ENCODE peak calls at places on chromosomes 7 and 10, in five cellular contexts. One of them, this sample, is unnamed.

GRCh38 chr10:21078410-21079329 is 181.6 kb upstream of the NEBL start:
- DNase-seq in Panc1: peak; percentile 41
- DNase-seq in tibial artery: peak; percentile 65
- DNase-seq in astrocyte of the spinal cord: peak; percentile 74
- DNase-seq in fibroblast of the aortic adventitia: peak; percentile 80
- DNase-seq in this sample: peak; percentile 59

GRCh38 chr7:21542891-21543527 is at the start of gene DNAH11:
- DNase-seq in Panc1: no peak
- DNase-seq in fibroblast of the aortic adventitia: no peak
- DNase-seq in tibial artery: no peak
- DNase-seq in astrocyte of the spinal cord: peak; percentile 19
- DNase-seq in this sample: no peak

GRCh38 chr7:142263598-142264380 is 5.9 kb upstream of the PRSS58 start:
- DNase-seq in tibial artery: no peak
- DNase-seq in astrocyte of the spinal cord: peak; percentile 32
- DNase-seq in Panc1: no peak
- DNase-seq in fibroblast of the aortic adventitia: peak; percentile 9
- DNase-seq in this sample: no peak

GRCh38 chr10:103618575-103619423 is 125.3 kb downstream of the NEURL1 start:
- DNase-seq in fibroblast of the aortic adventitia: peak; percentile 97
- DNase-seq in tibial artery: peak; percentile 95
- DNase-seq in Panc1: no peak
- DNase-seq in astrocyte of the spinal cord: no peak
- DNase-seq in this sample: no peak

GRCh38 chr10:112793197-112793921 is 156.7 kb upstream of the TCF7L2 start:
- DNase-seq in fibroblast of the aortic adventitia: peak; percentile 55
- DNase-seq in Panc1: no peak
- DNase-seq in astrocyte of the spinal cord: no peak
- DNase-seq in tibial artery: no peak
- DNase-seq in this sample: no peak

GRCh38 chr10:126955396-126955795 is 50.2 kb downstream of the DOCK1 start:
- DNase-seq in fibroblast of the aortic adventitia: no peak
- DNase-seq in tibial artery: no peak
- DNase-seq in astrocyte of the spinal cord: no peak
- DNase-seq in Panc1: no peak
- DNase-seq in this sample: no peak

GRCh38 chr7:81187768-81188167 is 268.9 kb upstream of the SEMA3C start:
- DNase-seq in astrocyte of the spinal cord: no peak
- DNase-seq in tibial artery: no peak
- DNase-seq in Panc1: no peak
- DNase-seq in fibroblast of the aortic adventitia: peak; percentile 72
- DNase-seq in this sample: no peak

GRCh38 chr10:21959998-21960397 is 43.5 kb downstream of the DNAJC1 start:
- DNase-seq in fibroblast of the aortic adventitia: no peak
- DNase-seq in Panc1: no peak
- DNase-seq in tibial artery: no peak
- DNase-seq in astrocyte of the spinal cord: no peak
- DNase-seq in this sample: no peak

GRCh38 chr10:109474817-109475216 is 448.5 kb downstream of the XPNPEP1 start:
- DNase-seq in fibroblast of the aortic adventitia: no peak
- DNase-seq in astrocyte of the spinal cord: no peak
- DNase-seq in tibial artery: no peak
- DNase-seq in Panc1: no peak
- DNase-seq in this sample: no peak

GRCh38 chr7:111174476-111174875 is 83.5 kb downstream of the LRRN3 start:
- DNase-seq in Panc1: no peak
- DNase-seq in fibroblast of the aortic adventitia: no peak
- DNase-seq in tibial artery: no peak
- DNase-seq in astrocyte of the spinal cord: no peak
- DNase-seq in this sample: no peak

GRCh38 chr10:20622522-20623270 is 274.4 kb downstream of the NEBL start:
- DNase-seq in fibroblast of the aortic adventitia: no peak
- DNase-seq in tibial artery: no peak
- DNase-seq in Panc1: no peak
- DNase-seq in astrocyte of the spinal cord: peak; percentile 73
- DNase-seq in this sample: no peak

GRCh38 chr10:61897671-61898434 is 3.6 kb upstream of the ARID5B start:
- DNase-seq in astrocyte of the spinal cord: peak; percentile 55
- DNase-seq in Panc1: no peak
- DNase-seq in tibial artery: no peak
- DNase-seq in fibroblast of the aortic adventitia: peak; percentile 67
- DNase-seq in this sample: peak; percentile 41

GRCh38 chr10:86594535-86594934 is 59.8 kb upstream of the OPN4 start:
- DNase-seq in fibroblast of the aortic adventitia: peak; percentile 27
- DNase-seq in astrocyte of the spinal cord: peak; percentile 12
- DNase-seq in tibial artery: no peak
- DNase-seq in Panc1: no peak
- DNase-seq in this sample: no peak

GRCh38 chr7:103714377-103714927 is 268.4 kb upstream of the SLC26A5 start:
- DNase-seq in fibroblast of the aortic adventitia: no peak
- DNase-seq in Panc1: no peak
- DNase-seq in astrocyte of the spinal cord: no peak
- DNase-seq in tibial artery: no peak
- DNase-seq in this sample: no peak

GRCh38 chr7:101094791-101095375 is 9.6 kb downstream of the TRIM56 start:
- DNase-seq in astrocyte of the spinal cord: peak; percentile 64
- DNase-seq in tibial artery: no peak
- DNase-seq in fibroblast of the aortic adventitia: peak; percentile 77
- DNase-seq in Panc1: no peak
- DNase-seq in this sample: peak; percentile 47

GRCh38 chr7:130273081-130273699 is 6.5 kb downstream of the CPA2 start:
- DNase-seq in tibial artery: no peak
- DNase-seq in fibroblast of the aortic adventitia: no peak
- DNase-seq in astrocyte of the spinal cord: peak; percentile 88
- DNase-seq in Panc1: no peak
- DNase-seq in this sample: no peak

GRCh38 chr10:124000792-124001201 is 92.6 kb downstream of the CHST15 start:
- DNase-seq in Panc1: no peak
- DNase-seq in tibial artery: peak; percentile 57
- DNase-seq in fibroblast of the aortic adventitia: peak; percentile 29
- DNase-seq in astrocyte of the spinal cord: no peak
- DNase-seq in this sample: no peak

GRCh38 chr10:50788951-50789904 is 49.5 kb downstream of the ASAH2B start:
- DNase-seq in astrocyte of the spinal cord: peak; percentile 42
- DNase-seq in fibroblast of the aortic adventitia: peak; percentile 66
- DNase-seq in Panc1: peak; percentile 5
- DNase-seq in tibial artery: no peak
- DNase-seq in this sample: peak; percentile 8

GRCh38 chr10:60390224-60390626 is 550 bp upstream of the ANK3 start:
- DNase-seq in astrocyte of the spinal cord: no peak
- DNase-seq in Panc1: no peak
- DNase-seq in tibial artery: no peak
- DNase-seq in fibroblast of the aortic adventitia: no peak
- DNase-seq in this sample: no peak

GRCh38 chr7:2471022-2471329 is 5.2 kb downstream of the GRIFIN start:
- DNase-seq in Panc1: no peak
- DNase-seq in fibroblast of the aortic adventitia: peak; percentile 39
- DNase-seq in astrocyte of the spinal cord: peak; percentile 59
- DNase-seq in tibial artery: no peak
- DNase-seq in this sample: no peak

GRCh38 chr10:133276435-133277201 is at the start of gene ADAM8:
- DNase-seq in fibroblast of the aortic adventitia: no peak
- DNase-seq in tibial artery: no peak
- DNase-seq in Panc1: no peak
- DNase-seq in astrocyte of the spinal cord: no peak
- DNase-seq in this sample: peak; percentile 78

GRCh38 chr7:98251251-98251843 is 685 bp downstream of the TECPR1 start:
- DNase-seq in fibroblast of the aortic adventitia: no peak
- DNase-seq in Panc1: no peak
- DNase-seq in tibial artery: no peak
- DNase-seq in astrocyte of the spinal cord: no peak
- DNase-seq in this sample: peak; percentile 65

GRCh38 chr7:129359641-129360040 is 74.6 kb upstream of the STRIP2 start:
- DNase-seq in tibial artery: no peak
- DNase-seq in Panc1: no peak
- DNase-seq in astrocyte of the spinal cord: no peak
- DNase-seq in fibroblast of the aortic adventitia: no peak
- DNase-seq in this sample: no peak

GRCh38 chr7:101998029-101998903 is 180.8 kb downstream of the CUX1 start:
- DNase-seq in Panc1: no peak
- DNase-seq in astrocyte of the spinal cord: no peak
- DNase-seq in tibial artery: no peak
- DNase-seq in fibroblast of the aortic adventitia: peak; percentile 16
- DNase-seq in this sample: no peak

GRCh38 chr7:44881066-44881600 is 4.2 kb downstream of the PURB start:
- DNase-seq in fibroblast of the aortic adventitia: no peak
- DNase-seq in Panc1: no peak
- DNase-seq in tibial artery: no peak
- DNase-seq in astrocyte of the spinal cord: peak; percentile 33
- DNase-seq in this sample: no peak
- H3K4me3 ChIP-seq in fibroblast of the aortic adventitia: peak overlapping the region; percentile 48
- H3K4me3 ChIP-seq in Panc1: no peak overlapping the region
- H3K4me3 ChIP-seq in tibial artery: peak overlapping the region; percentile 30
- H3K4me3 ChIP-seq in astrocyte of the spinal cord: peak overlapping the region; percentile 80
- H3K4me3 ChIP-seq in this sample: peak overlapping the region; percentile 65

GRCh38 chr10:14738011-14738510 is 36.6 kb downstream of the FAM107B start:
- DNase-seq in fibroblast of the aortic adventitia: no peak
- DNase-seq in astrocyte of the spinal cord: no peak
- DNase-seq in tibial artery: no peak
- DNase-seq in Panc1: no peak
- DNase-seq in this sample: no peak

GRCh38 chr10:14740684-14741247 is 33.9 kb downstream of the FAM107B start:
- DNase-seq in tibial artery: no peak
- DNase-seq in Panc1: no peak
- DNase-seq in fibroblast of the aortic adventitia: no peak
- DNase-seq in astrocyte of the spinal cord: no peak
- DNase-seq in this sample: peak; percentile 53

GRCh38 chr10:14732146-14732545 is 42.6 kb downstream of the FAM107B start:
- DNase-seq in Panc1: no peak
- DNase-seq in astrocyte of the spinal cord: no peak
- DNase-seq in tibial artery: no peak
- DNase-seq in fibroblast of the aortic adventitia: no peak
- DNase-seq in this sample: no peak

GRCh38 chr10:14736043-14736442 is 38.7 kb downstream of the FAM107B start:
- DNase-seq in fibroblast of the aortic adventitia: no peak
- DNase-seq in astrocyte of the spinal cord: no peak
- DNase-seq in tibial artery: no peak
- DNase-seq in Panc1: no peak
- DNase-seq in this sample: peak; percentile 17

DNA sequence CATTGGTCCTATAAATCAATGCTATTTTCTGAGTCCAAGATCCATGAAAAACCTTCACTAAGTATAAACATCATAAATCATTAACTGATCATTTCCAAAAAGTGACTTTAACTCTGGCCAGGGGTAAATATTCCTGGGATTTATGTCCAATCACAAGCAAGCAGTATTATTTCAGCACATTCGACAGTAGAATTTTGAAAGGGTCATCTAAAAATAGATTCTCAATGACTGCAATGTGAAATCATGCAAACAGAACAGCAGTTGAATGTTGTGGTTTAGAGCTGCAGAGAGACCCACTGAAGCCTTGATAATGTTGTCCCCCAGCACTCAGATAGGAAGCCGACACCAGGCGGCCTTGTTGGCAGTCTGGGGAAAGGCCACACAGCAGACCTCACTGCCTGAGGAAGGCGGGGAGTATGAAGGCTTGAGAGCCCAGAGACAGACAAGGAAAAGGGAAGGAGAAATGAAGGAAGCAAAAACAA is 38.1 kb downstream of the FAM107B start:
- DNase-seq in fibroblast of the aortic adventitia: peak; percentile 38
- DNase-seq in astrocyte of the spinal cord: peak; percentile 43
- DNase-seq in Panc1: no peak
- DNase-seq in tibial artery: no peak
- DNase-seq in this sample: peak; percentile 51
- TF ChIP-seq CTCF in fibroblast of the aortic adventitia: no peak
- TF ChIP-seq CTCF in astrocyte of the spinal cord: no peak
- TF ChIP-seq CTCF in Panc1: no peak
- TF ChIP-seq CTCF in tibial artery: peak; percentile 7
- TF ChIP-seq CTCF in this sample: no peak

GRCh38 chr10:16717617-16718395 is 99.4 kb downstream of the RSU1 start:
- DNase-seq in Panc1: no peak
- DNase-seq in fibroblast of the aortic adventitia: peak; percentile 90
- DNase-seq in tibial artery: no peak
- DNase-seq in astrocyte of the spinal cord: peak; percentile 77
- DNase-seq in this sample: no peak
- H3K4me3 ChIP-seq in Panc1: no peak overlapping the region
- H3K4me3 ChIP-seq in fibroblast of the aortic adventitia: peak overlapping the region; percentile 4
- H3K4me3 ChIP-seq in tibial artery: no peak overlapping the region
- H3K4me3 ChIP-seq in astrocyte of the spinal cord: no peak overlapping the region
- H3K4me3 ChIP-seq in this sample: no peak overlapping the region

GRCh38 chr7:27434729-27435400 is 192.3 kb downstream of the EVX1 start:
- DNase-seq in fibroblast of the aortic adventitia: no peak
- DNase-seq in Panc1: no peak
- DNase-seq in tibial artery: no peak
- DNase-seq in astrocyte of the spinal cord: peak; percentile 6
- DNase-seq in this sample: no peak
- TF ChIP-seq CTCF in fibroblast of the aortic adventitia: peak; percentile 23
- TF ChIP-seq CTCF in Panc1: peak; percentile 44
- TF ChIP-seq CTCF in tibial artery: no peak
- TF ChIP-seq CTCF in astrocyte of the spinal cord: peak; percentile 23
- TF ChIP-seq CTCF in this sample: no peak

This sample was measured in GM12865.